ENCODE peak calls at places on chromosomes 4 and X, in ten cellular contexts. Q, G, H, X, J, I, K, M, U and O are unnamed samples.

GRCh38 chr4:177484613-177485021 is 42.4 kb upstream of the AGA start:
- DNase-seq in Q (no peak), G (peak; percentile 76), H (no peak), X (no peak), J (peak; percentile 69), I (no peak), K (no peak), M (no peak), U (no peak), O (no peak)

GRCh38 chr4:140529434-140529833 is 5.5 kb downstream of the ELMOD2 start:
- DNase-seq in Q (no peak), G (no peak), H (peak; percentile 8), X (no peak), J (no peak), I (no peak), K (no peak), M (no peak), U (no peak), O (no peak)

GRCh38 chrX:55593756-55594257 is 29.4 kb upstream of the FOXR2 start:
- DNase-seq in Q (no peak), G (no peak), H (no peak), X (no peak), J (no peak), I (no peak), K (no peak), M (no peak), U (no peak), O (no peak)

GRCh38 chrX:20382518-20383291 is 116.0 kb upstream of the RPS6KA3 start:
- DNase-seq in Q (no peak), G (no peak), H (no peak), X (no peak), J (peak; percentile 0), I (no peak), K (no peak), M (no peak), U (no peak), O (no peak)

GRCh38 chr4:123088521-123088920 is 166.1 kb upstream of the NUDT6 start:
- DNase-seq in Q (no peak), G (no peak), H (peak; percentile 39), X (no peak), J (no peak), I (no peak), K (no peak), M (no peak), U (no peak), O (no peak)

GRCh38 chr4:168514249-168514852 is 17.5 kb downstream of the PALLD start:
- DNase-seq in Q (no peak), G (peak; percentile 91), H (peak; percentile 59), X (no peak), J (peak; percentile 61), I (peak; percentile 15), K (no peak), M (no peak), U (no peak), O (no peak)

GRCh38 chr4:47913858-47914218 is 545 bp downstream of the NFXL1 start:
- DNase-seq in Q (peak; percentile 73), G (no peak), H (no peak), X (no peak), J (peak; percentile 1), I (peak; percentile 36), K (no peak), M (peak; percentile 3), U (peak; percentile 54), O (no peak)

GRCh38 chr4:75895744-75896314 is 6.4 kb downstream of the PPEF2 start:
- DNase-seq in Q (no peak), G (peak; percentile 51), H (peak; percentile 56), X (no peak), J (peak; percentile 36), I (peak; percentile 47), K (no peak), M (no peak), U (no peak), O (no peak)

GRCh38 chr4:187396106-187396505 is 599.5 kb upstream of the ZFP42 start:
- DNase-seq in Q (no peak), G (no peak), H (no peak), X (no peak), J (no peak), I (no peak), K (no peak), M (no peak), U (no peak), O (no peak)

GRCh38 chr4:55367084-55367722 is 21.2 kb downstream of the SRD5A3 start:
- DNase-seq in Q (no peak), G (no peak), H (no peak), X (no peak), J (no peak), I (no peak), K (no peak), M (no peak), U (no peak), O (no peak)

GRCh38 chr4:24212642-24213041 is 322.8 kb upstream of the PPARGC1A start:
- DNase-seq in Q (no peak), G (no peak), H (no peak), X (no peak), J (no peak), I (no peak), K (no peak), M (no peak), U (no peak), O (no peak)